ENCODE peak calls at places on chromosomes 13 and 19, in ten cellular contexts. One of them, this sample, is unnamed.

GRCh38 chr13:41500501-41500900 is 43.2 kb downstream of the RGCC start:
- DNase-seq in activated B cell treated with CpG ODN at 0.5 μM for 24 hours: no peak
- DNase-seq in CD14-positive monocyte: no peak
- DNase-seq in breast epithelium: no peak
- DNase-seq in gastrocnemius medialis: no peak
- DNase-seq in stomach: no peak
- DNase-seq in K562: no peak
- DNase-seq in fibroblast of lung: no peak
- DNase-seq in mammary epithelial cell: peak; percentile 64
- DNase-seq in endodermal cell: no peak
- DNase-seq in this sample: no peak

GRCh38 chr13:24459234-24459633 is 53.3 kb downstream of the PARP4 start:
- DNase-seq in activated B cell treated with CpG ODN at 0.5 μM for 24 hours: no peak
- DNase-seq in CD14-positive monocyte: no peak
- DNase-seq in breast epithelium: no peak
- DNase-seq in gastrocnemius medialis: no peak
- DNase-seq in stomach: no peak
- DNase-seq in K562: no peak
- DNase-seq in fibroblast of lung: peak; percentile 93
- DNase-seq in mammary epithelial cell: no peak
- DNase-seq in endodermal cell: no peak
- DNase-seq in this sample: no peak

GRCh38 chr19:50818859-50819472 is 4.6 kb downstream of the KLK1 start:
- DNase-seq in activated B cell treated with CpG ODN at 0.5 μM for 24 hours: no peak
- DNase-seq in CD14-positive monocyte: no peak
- DNase-seq in breast epithelium: no peak
- DNase-seq in gastrocnemius medialis: no peak
- DNase-seq in stomach: no peak
- DNase-seq in K562: no peak
- DNase-seq in fibroblast of lung: no peak
- DNase-seq in mammary epithelial cell: no peak
- DNase-seq in endodermal cell: peak; percentile 51
- DNase-seq in this sample: no peak

GRCh38 chr13:92054389-92054788 is 656.0 kb downstream of the GPC5 start:
- DNase-seq in activated B cell treated with CpG ODN at 0.5 μM for 24 hours: no peak
- DNase-seq in CD14-positive monocyte: no peak
- DNase-seq in breast epithelium: no peak
- DNase-seq in gastrocnemius medialis: no peak
- DNase-seq in stomach: no peak
- DNase-seq in K562: no peak
- DNase-seq in fibroblast of lung: no peak
- DNase-seq in mammary epithelial cell: no peak
- DNase-seq in endodermal cell: no peak
- DNase-seq in this sample: no peak

GRCh38 chr19:6278740-6279619 is 795 bp downstream of the MLLT1 start:
- DNase-seq in activated B cell treated with CpG ODN at 0.5 μM for 24 hours: peak; percentile 28
- DNase-seq in CD14-positive monocyte: no peak
- DNase-seq in breast epithelium: no peak
- DNase-seq in gastrocnemius medialis: no peak
- DNase-seq in stomach: no peak
- DNase-seq in K562: no peak
- DNase-seq in fibroblast of lung: no peak
- DNase-seq in mammary epithelial cell: no peak
- DNase-seq in endodermal cell: peak; percentile 65
- DNase-seq in this sample: no peak

GRCh38 chr19:43504426-43505185 is at the start of gene PHLDB3:
- DNase-seq in activated B cell treated with CpG ODN at 0.5 μM for 24 hours: no peak
- DNase-seq in CD14-positive monocyte: no peak
- DNase-seq in breast epithelium: peak; percentile 68
- DNase-seq in gastrocnemius medialis: no peak
- DNase-seq in stomach: peak; percentile 50
- DNase-seq in K562: peak; percentile 49
- DNase-seq in fibroblast of lung: no peak
- DNase-seq in mammary epithelial cell: no peak
- DNase-seq in endodermal cell: no peak
- DNase-seq in this sample: no peak

GRCh38 chr13:84609716-84610115 is 727.4 kb upstream of the SLITRK1 start:
- DNase-seq in activated B cell treated with CpG ODN at 0.5 μM for 24 hours: no peak
- DNase-seq in CD14-positive monocyte: no peak
- DNase-seq in breast epithelium: no peak
- DNase-seq in gastrocnemius medialis: no peak
- DNase-seq in stomach: no peak
- DNase-seq in K562: no peak
- DNase-seq in fibroblast of lung: peak; percentile 34
- DNase-seq in mammary epithelial cell: peak; percentile 65
- DNase-seq in endodermal cell: no peak
- DNase-seq in this sample: no peak

GRCh38 chr19:38656171-38656981 is 8.9 kb downstream of the ACTN4 start:
- DNase-seq in activated B cell treated with CpG ODN at 0.5 μM for 24 hours: no peak
- DNase-seq in CD14-positive monocyte: no peak
- DNase-seq in breast epithelium: no peak
- DNase-seq in gastrocnemius medialis: no peak
- DNase-seq in stomach: no peak
- DNase-seq in K562: no peak
- DNase-seq in fibroblast of lung: peak; percentile 68
- DNase-seq in mammary epithelial cell: peak; percentile 92
- DNase-seq in endodermal cell: no peak
- DNase-seq in this sample: no peak

GRCh38 chr19:6649189-6649588 is 20.8 kb downstream of the TNFSF14 start:
- DNase-seq in activated B cell treated with CpG ODN at 0.5 μM for 24 hours: no peak
- DNase-seq in CD14-positive monocyte: no peak
- DNase-seq in breast epithelium: no peak
- DNase-seq in gastrocnemius medialis: no peak
- DNase-seq in stomach: no peak
- DNase-seq in K562: no peak
- DNase-seq in fibroblast of lung: no peak
- DNase-seq in mammary epithelial cell: no peak
- DNase-seq in endodermal cell: no peak
- DNase-seq in this sample: no peak

GRCh38 chr19:47376589-47377144 is 27.6 kb downstream of the DHX34 start:
- DNase-seq in activated B cell treated with CpG ODN at 0.5 μM for 24 hours: no peak
- DNase-seq in CD14-positive monocyte: peak; percentile 85
- DNase-seq in breast epithelium: no peak
- DNase-seq in gastrocnemius medialis: no peak
- DNase-seq in stomach: no peak
- DNase-seq in K562: no peak
- DNase-seq in fibroblast of lung: no peak
- DNase-seq in mammary epithelial cell: no peak
- DNase-seq in endodermal cell: no peak
- DNase-seq in this sample: no peak

GRCh38 chr19:30453768-30454167 is 81.6 kb downstream of the ZNF536 start:
- DNase-seq in activated B cell treated with CpG ODN at 0.5 μM for 24 hours: no peak
- DNase-seq in CD14-positive monocyte: no peak
- DNase-seq in breast epithelium: no peak
- DNase-seq in gastrocnemius medialis: no peak
- DNase-seq in stomach: no peak
- DNase-seq in K562: no peak
- DNase-seq in fibroblast of lung: no peak
- DNase-seq in mammary epithelial cell: no peak
- DNase-seq in endodermal cell: no peak
- DNase-seq in this sample: no peak

GRCh38 chr19:52248256-52248655 is 21.1 kb upstream of the ZNF766 start:
- DNase-seq in activated B cell treated with CpG ODN at 0.5 μM for 24 hours: no peak
- DNase-seq in CD14-positive monocyte: peak; percentile 57
- DNase-seq in breast epithelium: no peak
- DNase-seq in gastrocnemius medialis: peak; percentile 17
- DNase-seq in stomach: peak; percentile 61
- DNase-seq in K562: no peak
- DNase-seq in fibroblast of lung: peak; percentile 47
- DNase-seq in mammary epithelial cell: peak; percentile 42
- DNase-seq in endodermal cell: peak; percentile 78
- DNase-seq in this sample: peak; percentile 35

GRCh38 chr13:46633416-46633815 is 80.4 kb downstream of the LRCH1 start:
- DNase-seq in activated B cell treated with CpG ODN at 0.5 μM for 24 hours: no peak
- DNase-seq in CD14-positive monocyte: no peak
- DNase-seq in breast epithelium: no peak
- DNase-seq in gastrocnemius medialis: no peak
- DNase-seq in stomach: no peak
- DNase-seq in K562: no peak
- DNase-seq in fibroblast of lung: peak; percentile 71
- DNase-seq in mammary epithelial cell: peak; percentile 21
- DNase-seq in endodermal cell: no peak
- DNase-seq in this sample: no peak

GRCh38 chr19:2719910-2720776 is 1.0 kb downstream of the DIRAS1 start:
- DNase-seq in activated B cell treated with CpG ODN at 0.5 μM for 24 hours: no peak
- DNase-seq in CD14-positive monocyte: no peak
- DNase-seq in breast epithelium: no peak
- DNase-seq in gastrocnemius medialis: no peak
- DNase-seq in stomach: no peak
- DNase-seq in K562: no peak
- DNase-seq in fibroblast of lung: peak; percentile 26
- DNase-seq in mammary epithelial cell: no peak
- DNase-seq in endodermal cell: peak; percentile 87
- DNase-seq in this sample: no peak

GRCh38 chr13:93233997-93234416 is 7.4 kb downstream of the GPC6 start:
- DNase-seq in activated B cell treated with CpG ODN at 0.5 μM for 24 hours: no peak
- DNase-seq in CD14-positive monocyte: no peak
- DNase-seq in breast epithelium: no peak
- DNase-seq in gastrocnemius medialis: no peak
- DNase-seq in stomach: no peak
- DNase-seq in K562: no peak
- DNase-seq in fibroblast of lung: no peak
- DNase-seq in mammary epithelial cell: no peak
- DNase-seq in endodermal cell: peak; percentile 81
- DNase-seq in this sample: no peak
- TF ChIP-seq CTCF in activated B cell treated with CpG ODN at 0.5 μM for 24 hours: no peak
- TF ChIP-seq CTCF in CD14-positive monocyte: no peak
- TF ChIP-seq CTCF in breast epithelium: no peak
- TF ChIP-seq CTCF in gastrocnemius medialis: no peak
- TF ChIP-seq CTCF in stomach: no peak
- TF ChIP-seq CTCF in K562: no peak
- TF ChIP-seq CTCF in fibroblast of lung: no peak
- TF ChIP-seq CTCF in mammary epithelial cell: peak; percentile 26
- TF ChIP-seq CTCF in endodermal cell: peak; percentile 78
- TF ChIP-seq CTCF in this sample: no peak

GRCh38 chr19:18617562-18617961 is 4.9 kb downstream of the TMEM59L start:
- DNase-seq in activated B cell treated with CpG ODN at 0.5 μM for 24 hours: no peak
- DNase-seq in CD14-positive monocyte: no peak
- DNase-seq in breast epithelium: no peak
- DNase-seq in gastrocnemius medialis: no peak
- DNase-seq in stomach: no peak
- DNase-seq in K562: no peak
- DNase-seq in fibroblast of lung: no peak
- DNase-seq in mammary epithelial cell: no peak
- DNase-seq in endodermal cell: no peak
- DNase-seq in this sample: no peak

GRCh38 chr19:18618236-18618635 is 5.6 kb downstream of the TMEM59L start:
- DNase-seq in activated B cell treated with CpG ODN at 0.5 μM for 24 hours: no peak
- DNase-seq in CD14-positive monocyte: no peak
- DNase-seq in breast epithelium: no peak
- DNase-seq in gastrocnemius medialis: no peak
- DNase-seq in stomach: no peak
- DNase-seq in K562: no peak
- DNase-seq in fibroblast of lung: no peak
- DNase-seq in mammary epithelial cell: no peak
- DNase-seq in endodermal cell: no peak
- DNase-seq in this sample: no peak

GRCh38 chr19:18616023-18616422 is 3.4 kb downstream of the TMEM59L start:
- DNase-seq in activated B cell treated with CpG ODN at 0.5 μM for 24 hours: no peak
- DNase-seq in CD14-positive monocyte: no peak
- DNase-seq in breast epithelium: no peak
- DNase-seq in gastrocnemius medialis: no peak
- DNase-seq in stomach: no peak
- DNase-seq in K562: no peak
- DNase-seq in fibroblast of lung: no peak
- DNase-seq in mammary epithelial cell: no peak
- DNase-seq in endodermal cell: no peak
- DNase-seq in this sample: no peak

GRCh38 chr19:18620311-18620710 is 7.6 kb downstream of the TMEM59L start:
- DNase-seq in activated B cell treated with CpG ODN at 0.5 μM for 24 hours: no peak
- DNase-seq in CD14-positive monocyte: no peak
- DNase-seq in breast epithelium: no peak
- DNase-seq in gastrocnemius medialis: no peak
- DNase-seq in stomach: no peak
- DNase-seq in K562: no peak
- DNase-seq in fibroblast of lung: no peak
- DNase-seq in mammary epithelial cell: no peak
- DNase-seq in endodermal cell: no peak
- DNase-seq in this sample: no peak
- TF ChIP-seq CTCF in activated B cell treated with CpG ODN at 0.5 μM for 24 hours: no peak
- TF ChIP-seq CTCF in CD14-positive monocyte: no peak
- TF ChIP-seq CTCF in breast epithelium: no peak
- TF ChIP-seq CTCF in gastrocnemius medialis: no peak
- TF ChIP-seq CTCF in stomach: no peak
- TF ChIP-seq CTCF in K562: no peak
- TF ChIP-seq CTCF in fibroblast of lung: no peak
- TF ChIP-seq CTCF in mammary epithelial cell: no peak
- TF ChIP-seq CTCF in endodermal cell: no peak
- TF ChIP-seq CTCF in this sample: no peak

GRCh38 chr13:110225007-110225406 is 82.0 kb downstream of the COL4A1 start:
- DNase-seq in activated B cell treated with CpG ODN at 0.5 μM for 24 hours: no peak
- DNase-seq in CD14-positive monocyte: no peak
- DNase-seq in breast epithelium: no peak
- DNase-seq in gastrocnemius medialis: no peak
- DNase-seq in stomach: no peak
- DNase-seq in K562: no peak
- DNase-seq in fibroblast of lung: no peak
- DNase-seq in mammary epithelial cell: no peak
- DNase-seq in endodermal cell: no peak
- DNase-seq in this sample: no peak
- TF ChIP-seq CTCF in activated B cell treated with CpG ODN at 0.5 μM for 24 hours: no peak
- TF ChIP-seq CTCF in CD14-positive monocyte: no peak
- TF ChIP-seq CTCF in breast epithelium: no peak
- TF ChIP-seq CTCF in gastrocnemius medialis: no peak
- TF ChIP-seq CTCF in stomach: no peak
- TF ChIP-seq CTCF in K562: no peak
- TF ChIP-seq CTCF in fibroblast of lung: no peak
- TF ChIP-seq CTCF in mammary epithelial cell: no peak
- TF ChIP-seq CTCF in endodermal cell: no peak
- TF ChIP-seq CTCF in this sample: no peak

GRCh38 chr19:54156953-54157352 is 2.6 kb downstream of the LENG1 start:
- DNase-seq in activated B cell treated with CpG ODN at 0.5 μM for 24 hours: no peak
- DNase-seq in CD14-positive monocyte: no peak
- DNase-seq in breast epithelium: no peak
- DNase-seq in gastrocnemius medialis: no peak
- DNase-seq in stomach: no peak
- DNase-seq in K562: no peak
- DNase-seq in fibroblast of lung: no peak
- DNase-seq in mammary epithelial cell: no peak
- DNase-seq in endodermal cell: no peak
- DNase-seq in this sample: no peak

GRCh38 chr19:54158812-54159351 is 639 bp downstream of the LENG1 start:
- DNase-seq in activated B cell treated with CpG ODN at 0.5 μM for 24 hours: no peak
- DNase-seq in CD14-positive monocyte: no peak
- DNase-seq in breast epithelium: no peak
- DNase-seq in gastrocnemius medialis: no peak
- DNase-seq in stomach: no peak
- DNase-seq in K562: no peak
- DNase-seq in fibroblast of lung: no peak
- DNase-seq in mammary epithelial cell: peak; percentile 31
- DNase-seq in endodermal cell: no peak
- DNase-seq in this sample: no peak

GRCh38 chr19:54160948-54161347 is 1.4 kb upstream of the LENG1 start:
- DNase-seq in activated B cell treated with CpG ODN at 0.5 μM for 24 hours: no peak
- DNase-seq in CD14-positive monocyte: no peak
- DNase-seq in breast epithelium: no peak
- DNase-seq in gastrocnemius medialis: no peak
- DNase-seq in stomach: no peak
- DNase-seq in K562: no peak
- DNase-seq in fibroblast of lung: no peak
- DNase-seq in mammary epithelial cell: no peak
- DNase-seq in endodermal cell: no peak
- DNase-seq in this sample: no peak

GRCh38 chr19:54160182-54160811 is 776 bp upstream of the LENG1 start:
- DNase-seq in activated B cell treated with CpG ODN at 0.5 μM for 24 hours: no peak
- DNase-seq in CD14-positive monocyte: no peak
- DNase-seq in breast epithelium: no peak
- DNase-seq in gastrocnemius medialis: no peak
- DNase-seq in stomach: no peak
- DNase-seq in K562: peak; percentile 57
- DNase-seq in fibroblast of lung: no peak
- DNase-seq in mammary epithelial cell: peak; percentile 35
- DNase-seq in endodermal cell: no peak
- DNase-seq in this sample: no peak

GRCh38 chr19:54159352-54160181 is at the start of gene LENG1:
- DNase-seq in activated B cell treated with CpG ODN at 0.5 μM for 24 hours: peak; percentile 84
- DNase-seq in CD14-positive monocyte: peak; percentile 100
- DNase-seq in breast epithelium: peak; percentile 100
- DNase-seq in gastrocnemius medialis: peak; percentile 100
- DNase-seq in stomach: peak; percentile 100
- DNase-seq in K562: peak; percentile 95
- DNase-seq in fibroblast of lung: peak; percentile 100
- DNase-seq in mammary epithelial cell: peak; percentile 100
- DNase-seq in endodermal cell: peak; percentile 100
- DNase-seq in this sample: peak; percentile 98
- TF ChIP-seq CTCF in activated B cell treated with CpG ODN at 0.5 μM for 24 hours: no peak
- TF ChIP-seq CTCF in CD14-positive monocyte: peak; percentile 19
- TF ChIP-seq CTCF in breast epithelium: no peak
- TF ChIP-seq CTCF in gastrocnemius medialis: peak; percentile 36
- TF ChIP-seq CTCF in stomach: peak; percentile 22
- TF ChIP-seq CTCF in K562: peak; percentile 52
- TF ChIP-seq CTCF in fibroblast of lung: peak; percentile 44
- TF ChIP-seq CTCF in mammary epithelial cell: peak; percentile 30
- TF ChIP-seq CTCF in endodermal cell: peak; percentile 65
- TF ChIP-seq CTCF in this sample: no peak